ENCODE peak calls at places on chromosomes 2 and 18, in eight cellular contexts. One of them, this sample, is unnamed.
A peak's percentile ranks its signal among the peaks of the same experiment; 100 is the strongest.

GRCh38 chr2:200843993-200844948 is 20.2 kb downstream of the CLK1 start:
- DNase-seq in fibroblast of mammary gland: no peak
- DNase-seq in AG10803: no peak
- DNase-seq in dorsolateral prefrontal cortex: no peak
- DNase-seq in A549: no peak
- DNase-seq in stomach: no peak
- DNase-seq in foreskin fibroblast: no peak
- DNase-seq in Peyer's patch: no peak
- DNase-seq in this sample: no peak

GRCh38 chr2:188142636-188143035 is 149.0 kb upstream of the GULP1 start:
- DNase-seq in fibroblast of mammary gland: peak; percentile 56
- DNase-seq in AG10803: peak; percentile 41
- DNase-seq in dorsolateral prefrontal cortex: no peak
- DNase-seq in A549: peak; percentile 41
- DNase-seq in stomach: no peak
- DNase-seq in foreskin fibroblast: peak; percentile 76
- DNase-seq in Peyer's patch: no peak
- DNase-seq in this sample: no peak

GRCh38 chr2:61759718-61760117 is 94.1 kb downstream of the FAM161A start:
- DNase-seq in fibroblast of mammary gland: peak; percentile 84
- DNase-seq in AG10803: peak; percentile 57
- DNase-seq in dorsolateral prefrontal cortex: no peak
- DNase-seq in A549: peak; percentile 24
- DNase-seq in stomach: no peak
- DNase-seq in foreskin fibroblast: peak; percentile 82
- DNase-seq in Peyer's patch: no peak
- DNase-seq in this sample: no peak

GRCh38 chr2:31382452-31383120 is 32.0 kb downstream of the XDH start:
- DNase-seq in fibroblast of mammary gland: peak; percentile 57
- DNase-seq in AG10803: peak; percentile 33
- DNase-seq in dorsolateral prefrontal cortex: no peak
- DNase-seq in A549: peak; percentile 10
- DNase-seq in stomach: no peak
- DNase-seq in foreskin fibroblast: peak; percentile 34
- DNase-seq in Peyer's patch: no peak
- DNase-seq in this sample: no peak

GRCh38 chr2:118387509-118387908 is 299.2 kb downstream of the INSIG2 start:
- DNase-seq in fibroblast of mammary gland: peak; percentile 91
- DNase-seq in AG10803: peak; percentile 85
- DNase-seq in dorsolateral prefrontal cortex: no peak
- DNase-seq in A549: peak; percentile 21
- DNase-seq in stomach: no peak
- DNase-seq in foreskin fibroblast: peak; percentile 90
- DNase-seq in Peyer's patch: no peak
- DNase-seq in this sample: no peak

GRCh38 chr2:127641846-127642510 is 4.0 kb upstream of the GPR17 start:
- DNase-seq in fibroblast of mammary gland: no peak
- DNase-seq in AG10803: no peak
- DNase-seq in dorsolateral prefrontal cortex: no peak
- DNase-seq in A549: no peak
- DNase-seq in stomach: no peak
- DNase-seq in foreskin fibroblast: no peak
- DNase-seq in Peyer's patch: no peak
- DNase-seq in this sample: no peak

GRCh38 chr2:183028108-183028507 is 10.1 kb downstream of the NCKAP1 start:
- DNase-seq in fibroblast of mammary gland: no peak
- DNase-seq in AG10803: no peak
- DNase-seq in dorsolateral prefrontal cortex: no peak
- DNase-seq in A549: no peak
- DNase-seq in stomach: no peak
- DNase-seq in foreskin fibroblast: no peak
- DNase-seq in Peyer's patch: no peak
- DNase-seq in this sample: no peak

GRCh38 chr2:233747283-233747544 is 12.9 kb upstream of the UGT1A1 start:
- DNase-seq in fibroblast of mammary gland: no peak
- DNase-seq in AG10803: no peak
- DNase-seq in dorsolateral prefrontal cortex: no peak
- DNase-seq in A549: no peak
- DNase-seq in stomach: no peak
- DNase-seq in foreskin fibroblast: no peak
- DNase-seq in Peyer's patch: no peak
- DNase-seq in this sample: no peak

GRCh38 chr18:67862069-67862468 is 345.5 kb upstream of the DSEL start:
- DNase-seq in fibroblast of mammary gland: no peak
- DNase-seq in AG10803: peak; percentile 70
- DNase-seq in dorsolateral prefrontal cortex: no peak
- DNase-seq in A549: no peak
- DNase-seq in stomach: no peak
- DNase-seq in foreskin fibroblast: peak; percentile 29
- DNase-seq in Peyer's patch: no peak
- DNase-seq in this sample: no peak

GRCh38 chr2:27099334-27099955 is 12.9 kb downstream of the KHK start:
- DNase-seq in fibroblast of mammary gland: no peak
- DNase-seq in AG10803: no peak
- DNase-seq in dorsolateral prefrontal cortex: no peak
- DNase-seq in A549: no peak
- DNase-seq in stomach: no peak
- DNase-seq in foreskin fibroblast: no peak
- DNase-seq in Peyer's patch: no peak
- DNase-seq in this sample: no peak

GRCh38 chr18:70416496-70416895 is 127.7 kb downstream of the SOCS6 start:
- DNase-seq in fibroblast of mammary gland: no peak
- DNase-seq in AG10803: no peak
- DNase-seq in dorsolateral prefrontal cortex: no peak
- DNase-seq in A549: no peak
- DNase-seq in stomach: no peak
- DNase-seq in foreskin fibroblast: no peak
- DNase-seq in Peyer's patch: no peak
- DNase-seq in this sample: no peak

GRCh38 chr2:37575780-37576179 is 95.7 kb downstream of the CDC42EP3 start:
- DNase-seq in fibroblast of mammary gland: no peak
- DNase-seq in AG10803: peak; percentile 11
- DNase-seq in dorsolateral prefrontal cortex: no peak
- DNase-seq in A549: no peak
- DNase-seq in stomach: no peak
- DNase-seq in foreskin fibroblast: no peak
- DNase-seq in Peyer's patch: no peak
- DNase-seq in this sample: no peak

GRCh38 chr2:80852808-80853139 is 548.2 kb upstream of the LRRTM1 start:
- DNase-seq in fibroblast of mammary gland: no peak
- DNase-seq in AG10803: no peak
- DNase-seq in dorsolateral prefrontal cortex: no peak
- DNase-seq in A549: no peak
- DNase-seq in stomach: no peak
- DNase-seq in foreskin fibroblast: no peak
- DNase-seq in Peyer's patch: no peak
- DNase-seq in this sample: no peak

GRCh38 chr2:24871852-24872323 is 48.1 kb downstream of the ADCY3 start:
- DNase-seq in fibroblast of mammary gland: no peak
- DNase-seq in AG10803: no peak
- DNase-seq in dorsolateral prefrontal cortex: no peak
- DNase-seq in A549: no peak
- DNase-seq in stomach: no peak
- DNase-seq in foreskin fibroblast: peak; percentile 70
- DNase-seq in Peyer's patch: no peak
- DNase-seq in this sample: no peak

GRCh38 chr2:240856151-240856980 is 12.3 kb upstream of the AGXT start:
- DNase-seq in fibroblast of mammary gland: no peak
- DNase-seq in AG10803: no peak
- DNase-seq in dorsolateral prefrontal cortex: no peak
- DNase-seq in A549: peak; percentile 38
- DNase-seq in stomach: no peak
- DNase-seq in foreskin fibroblast: peak; percentile 21
- DNase-seq in Peyer's patch: no peak
- DNase-seq in this sample: no peak

GRCh38 chr2:217822296-217823252 is 180.2 kb downstream of the TNS1 start:
- DNase-seq in fibroblast of mammary gland: no peak
- DNase-seq in AG10803: peak; percentile 47
- DNase-seq in dorsolateral prefrontal cortex: no peak
- DNase-seq in A549: no peak
- DNase-seq in stomach: no peak
- DNase-seq in foreskin fibroblast: no peak
- DNase-seq in Peyer's patch: no peak
- DNase-seq in this sample: no peak

GRCh38 chr2:238427435-238428162 is 872 bp downstream of the ASB1 start:
- DNase-seq in fibroblast of mammary gland: peak; percentile 46
- DNase-seq in AG10803: no peak
- DNase-seq in dorsolateral prefrontal cortex: no peak
- DNase-seq in A549: no peak
- DNase-seq in stomach: peak; percentile 18
- DNase-seq in foreskin fibroblast: peak; percentile 33
- DNase-seq in Peyer's patch: no peak
- DNase-seq in this sample: no peak

GRCh38 chr2:183124222-183124956 is at the start of gene NUP35:
- DNase-seq in fibroblast of mammary gland: peak; percentile 89
- DNase-seq in AG10803: peak; percentile 80
- DNase-seq in dorsolateral prefrontal cortex: peak; percentile 82
- DNase-seq in A549: peak; percentile 94
- DNase-seq in stomach: peak; percentile 90
- DNase-seq in foreskin fibroblast: peak; percentile 95
- DNase-seq in Peyer's patch: peak; percentile 82
- DNase-seq in this sample: peak; percentile 86

GRCh38 chr2:119485336-119486110 is 38.8 kb downstream of the SCTR start:
- DNase-seq in fibroblast of mammary gland: no peak
- DNase-seq in AG10803: no peak
- DNase-seq in dorsolateral prefrontal cortex: no peak
- DNase-seq in A549: no peak
- DNase-seq in stomach: peak; percentile 68
- DNase-seq in foreskin fibroblast: no peak
- DNase-seq in Peyer's patch: no peak
- DNase-seq in this sample: no peak

GRCh38 chr2:106144621-106145331 is 49.3 kb downstream of the UXS1 start:
- DNase-seq in fibroblast of mammary gland: no peak
- DNase-seq in AG10803: no peak
- DNase-seq in dorsolateral prefrontal cortex: no peak
- DNase-seq in A549: no peak
- DNase-seq in stomach: no peak
- DNase-seq in foreskin fibroblast: no peak
- DNase-seq in Peyer's patch: no peak
- DNase-seq in this sample: no peak

GRCh38 chr2:82735336-82735735 is 1723.7 kb downstream of the SUCLG1 start:
- DNase-seq in fibroblast of mammary gland: no peak
- DNase-seq in AG10803: no peak
- DNase-seq in dorsolateral prefrontal cortex: no peak
- DNase-seq in A549: no peak
- DNase-seq in stomach: no peak
- DNase-seq in foreskin fibroblast: no peak
- DNase-seq in Peyer's patch: no peak
- DNase-seq in this sample: no peak

GRCh38 chr2:173192071-173192470 is 116.4 kb downstream of the MAP3K20 start:
- DNase-seq in fibroblast of mammary gland: no peak
- DNase-seq in AG10803: no peak
- DNase-seq in dorsolateral prefrontal cortex: no peak
- DNase-seq in A549: no peak
- DNase-seq in stomach: no peak
- DNase-seq in foreskin fibroblast: no peak
- DNase-seq in Peyer's patch: no peak
- DNase-seq in this sample: no peak
- TF ChIP-seq CTCF in fibroblast of mammary gland: no peak
- TF ChIP-seq CTCF in AG10803: no peak
- TF ChIP-seq CTCF in dorsolateral prefrontal cortex: no peak
- TF ChIP-seq CTCF in A549: no peak
- TF ChIP-seq CTCF in stomach: no peak
- TF ChIP-seq CTCF in foreskin fibroblast: no peak
- TF ChIP-seq CTCF in Peyer's patch: no peak
- TF ChIP-seq CTCF in this sample: no peak

DNA sequence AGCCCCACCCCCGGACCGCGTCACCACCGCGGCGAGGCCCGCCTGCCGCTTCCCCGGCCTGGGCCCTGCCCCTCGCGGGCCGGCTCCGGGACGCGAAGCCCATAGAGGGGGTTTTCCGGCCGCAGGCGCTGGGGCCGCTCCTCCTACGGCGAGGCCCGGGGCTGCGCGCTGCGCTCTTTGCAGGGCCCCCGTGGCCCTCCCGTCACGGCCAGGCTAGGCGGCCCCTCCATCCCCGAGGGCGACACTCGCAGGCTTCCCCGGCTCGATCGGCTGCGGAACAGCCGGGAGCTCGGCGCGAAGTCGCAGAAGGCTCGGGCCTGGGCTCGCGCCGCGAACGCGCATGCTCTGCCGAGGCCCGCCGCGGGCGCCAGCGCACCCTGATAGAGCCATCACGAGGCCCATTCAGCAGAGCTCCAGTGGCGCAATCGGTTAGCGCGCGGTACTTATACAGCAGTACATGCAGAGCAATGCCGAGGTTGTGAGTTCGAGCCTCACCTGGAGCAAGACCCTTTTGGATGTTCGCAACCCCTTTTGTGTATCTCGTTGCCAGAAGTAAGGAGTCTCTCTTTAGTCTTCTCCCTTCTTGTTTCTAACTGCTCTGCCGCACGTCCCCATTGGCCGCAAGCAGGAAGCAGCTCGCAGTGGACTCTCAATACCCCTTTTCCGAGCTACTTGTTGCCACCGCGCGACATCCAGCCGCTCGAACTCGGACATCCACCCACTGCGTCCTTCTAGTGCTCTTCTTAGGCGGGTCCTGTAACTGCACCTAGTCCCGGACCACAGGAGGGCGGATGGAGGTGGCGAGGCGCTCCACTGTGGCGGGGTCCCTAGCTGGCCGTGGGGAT is 18.0 kb upstream of the HAAO start:
- DNase-seq in fibroblast of mammary gland: peak; percentile 96
- DNase-seq in AG10803: peak; percentile 96
- DNase-seq in dorsolateral prefrontal cortex: peak; percentile 95
- DNase-seq in A549: peak; percentile 98
- DNase-seq in stomach: peak; percentile 96
- DNase-seq in foreskin fibroblast: peak; percentile 97
- DNase-seq in Peyer's patch: peak; percentile 98
- DNase-seq in this sample: peak; percentile 94
- TF ChIP-seq CTCF in fibroblast of mammary gland: no peak
- TF ChIP-seq CTCF in AG10803: no peak
- TF ChIP-seq CTCF in dorsolateral prefrontal cortex: no peak
- TF ChIP-seq CTCF in A549: peak; percentile 3
- TF ChIP-seq CTCF in stomach: no peak
- TF ChIP-seq CTCF in foreskin fibroblast: no peak
- TF ChIP-seq CTCF in Peyer's patch: no peak
- TF ChIP-seq CTCF in this sample: no peak

DNA sequence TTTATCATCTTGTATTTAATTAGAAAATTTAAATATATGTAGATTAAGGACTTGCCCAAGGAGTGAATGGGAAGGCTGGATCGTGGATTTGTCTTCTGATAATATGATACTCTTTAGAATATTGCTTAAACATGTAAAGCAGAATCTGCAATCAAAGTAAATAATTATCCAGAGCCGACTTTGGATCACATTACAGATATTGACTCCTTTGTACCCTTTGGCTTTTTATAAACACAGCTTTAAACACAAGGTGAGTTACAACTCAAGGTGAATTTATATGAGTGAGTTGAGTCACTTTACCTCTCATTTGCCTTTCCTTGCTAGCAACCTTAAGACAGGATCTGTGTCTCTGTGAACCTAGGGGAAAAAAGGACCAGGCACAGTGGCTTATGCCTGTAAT is 37.7 kb upstream of the SLC25A52 start:
- DNase-seq in fibroblast of mammary gland: no peak
- DNase-seq in AG10803: no peak
- DNase-seq in dorsolateral prefrontal cortex: no peak
- DNase-seq in A549: no peak
- DNase-seq in stomach: no peak
- DNase-seq in foreskin fibroblast: no peak
- DNase-seq in Peyer's patch: no peak
- DNase-seq in this sample: no peak
- TF ChIP-seq CTCF in fibroblast of mammary gland: no peak
- TF ChIP-seq CTCF in AG10803: no peak
- TF ChIP-seq CTCF in dorsolateral prefrontal cortex: no peak
- TF ChIP-seq CTCF in A549: no peak
- TF ChIP-seq CTCF in stomach: no peak
- TF ChIP-seq CTCF in foreskin fibroblast: no peak
- TF ChIP-seq CTCF in Peyer's patch: no peak
- TF ChIP-seq CTCF in this sample: no peak

GRCh38 chr2:192004188-192004963 is 157.5 kb upstream of the CAVIN2 start:
- DNase-seq in fibroblast of mammary gland: no peak
- DNase-seq in AG10803: no peak
- DNase-seq in dorsolateral prefrontal cortex: no peak
- DNase-seq in A549: no peak
- DNase-seq in stomach: no peak
- DNase-seq in foreskin fibroblast: no peak
- DNase-seq in Peyer's patch: no peak
- DNase-seq in this sample: no peak
- TF ChIP-seq CTCF in fibroblast of mammary gland: no peak
- TF ChIP-seq CTCF in AG10803: no peak
- TF ChIP-seq CTCF in dorsolateral prefrontal cortex: no peak
- TF ChIP-seq CTCF in A549: no peak
- TF ChIP-seq CTCF in stomach: no peak
- TF ChIP-seq CTCF in foreskin fibroblast: no peak
- TF ChIP-seq CTCF in Peyer's patch: no peak
- TF ChIP-seq CTCF in this sample: no peak